ENCODE peak calls at places on chromosomes 16 and 17, in eight cellular contexts. One of them, this sample, is unnamed.

GRCh38 chr17:77186141-77186604 is 45.4 kb downstream of the SEC14L1 start:
- DNase-seq in stimulated activated CD8-positive, alpha-beta memory T cell treated with anti-CD3 and anti-CD28 coated beads, Interleukin-2, amount 100 ng/mL, for 1 hour: no peak
- DNase-seq in amniotic stem cell: no peak
- DNase-seq in nucleus accumbens: no peak
- DNase-seq in cardiac muscle cell: no peak
- DNase-seq in HTR-8/SVneo: no peak
- DNase-seq in AG09319: no peak
- DNase-seq in KBM-7: peak; percentile 37
- DNase-seq in this sample: no peak

GRCh38 chr17:68085751-68086445 is 50.4 kb downstream of the KPNA2 start:
- DNase-seq in cardiac muscle cell: no peak
- DNase-seq in amniotic stem cell: no peak
- DNase-seq in KBM-7: peak; percentile 73
- DNase-seq in nucleus accumbens: no peak
- DNase-seq in stimulated activated CD8-positive, alpha-beta memory T cell treated with anti-CD3 and anti-CD28 coated beads, Interleukin-2, amount 100 ng/mL, for 1 hour: no peak
- DNase-seq in HTR-8/SVneo: no peak
- DNase-seq in AG09319: no peak
- DNase-seq in this sample: no peak

GRCh38 chr16:68475071-68475470 is 26.8 kb upstream of the SMPD3 start:
- DNase-seq in amniotic stem cell: no peak
- DNase-seq in stimulated activated CD8-positive, alpha-beta memory T cell treated with anti-CD3 and anti-CD28 coated beads, Interleukin-2, amount 100 ng/mL, for 1 hour: no peak
- DNase-seq in nucleus accumbens: no peak
- DNase-seq in KBM-7: no peak
- DNase-seq in HTR-8/SVneo: no peak
- DNase-seq in AG09319: no peak
- DNase-seq in cardiac muscle cell: no peak
- DNase-seq in this sample: no peak

GRCh38 chr16:53456625-53457024 is 22.4 kb downstream of the RBL2 start:
- DNase-seq in amniotic stem cell: no peak
- DNase-seq in cardiac muscle cell: no peak
- DNase-seq in KBM-7: peak; percentile 41
- DNase-seq in AG09319: no peak
- DNase-seq in stimulated activated CD8-positive, alpha-beta memory T cell treated with anti-CD3 and anti-CD28 coated beads, Interleukin-2, amount 100 ng/mL, for 1 hour: no peak
- DNase-seq in HTR-8/SVneo: no peak
- DNase-seq in nucleus accumbens: no peak
- DNase-seq in this sample: no peak

GRCh38 chr17:36728030-36728991 is 126.9 kb downstream of the MRM1 start:
- DNase-seq in stimulated activated CD8-positive, alpha-beta memory T cell treated with anti-CD3 and anti-CD28 coated beads, Interleukin-2, amount 100 ng/mL, for 1 hour: no peak
- DNase-seq in AG09319: no peak
- DNase-seq in nucleus accumbens: no peak
- DNase-seq in HTR-8/SVneo: no peak
- DNase-seq in cardiac muscle cell: no peak
- DNase-seq in KBM-7: peak; percentile 80
- DNase-seq in amniotic stem cell: no peak
- DNase-seq in this sample: no peak

GRCh38 chr17:38619451-38619795 is 13.7 kb upstream of the SRCIN1 start:
- DNase-seq in AG09319: no peak
- DNase-seq in stimulated activated CD8-positive, alpha-beta memory T cell treated with anti-CD3 and anti-CD28 coated beads, Interleukin-2, amount 100 ng/mL, for 1 hour: no peak
- DNase-seq in KBM-7: no peak
- DNase-seq in nucleus accumbens: no peak
- DNase-seq in amniotic stem cell: no peak
- DNase-seq in cardiac muscle cell: no peak
- DNase-seq in HTR-8/SVneo: no peak
- DNase-seq in this sample: no peak

GRCh38 chr17:39027037-39027436 is 59.8 kb upstream of the FBXO47 start:
- DNase-seq in stimulated activated CD8-positive, alpha-beta memory T cell treated with anti-CD3 and anti-CD28 coated beads, Interleukin-2, amount 100 ng/mL, for 1 hour: no peak
- DNase-seq in KBM-7: no peak
- DNase-seq in amniotic stem cell: no peak
- DNase-seq in nucleus accumbens: no peak
- DNase-seq in cardiac muscle cell: peak; percentile 56
- DNase-seq in HTR-8/SVneo: peak; percentile 69
- DNase-seq in AG09319: no peak
- DNase-seq in this sample: peak; percentile 36

GRCh38 chr16:86087011-86087453 is 188.1 kb downstream of the IRF8 start:
- DNase-seq in amniotic stem cell: no peak
- DNase-seq in HTR-8/SVneo: no peak
- DNase-seq in cardiac muscle cell: no peak
- DNase-seq in stimulated activated CD8-positive, alpha-beta memory T cell treated with anti-CD3 and anti-CD28 coated beads, Interleukin-2, amount 100 ng/mL, for 1 hour: no peak
- DNase-seq in nucleus accumbens: no peak
- DNase-seq in KBM-7: no peak
- DNase-seq in AG09319: no peak
- DNase-seq in this sample: no peak

GRCh38 chr17:75832164-75832651 is 12.0 kb downstream of the UNC13D start:
- DNase-seq in AG09319: no peak
- DNase-seq in nucleus accumbens: no peak
- DNase-seq in stimulated activated CD8-positive, alpha-beta memory T cell treated with anti-CD3 and anti-CD28 coated beads, Interleukin-2, amount 100 ng/mL, for 1 hour: peak; percentile 46
- DNase-seq in HTR-8/SVneo: peak; percentile 64
- DNase-seq in KBM-7: no peak
- DNase-seq in amniotic stem cell: no peak
- DNase-seq in cardiac muscle cell: no peak
- DNase-seq in this sample: no peak

GRCh38 chr17:1294157-1294717 is 14.8 kb downstream of the TRARG1 start:
- DNase-seq in KBM-7: peak; percentile 58
- DNase-seq in cardiac muscle cell: no peak
- DNase-seq in nucleus accumbens: no peak
- DNase-seq in AG09319: no peak
- DNase-seq in amniotic stem cell: no peak
- DNase-seq in stimulated activated CD8-positive, alpha-beta memory T cell treated with anti-CD3 and anti-CD28 coated beads, Interleukin-2, amount 100 ng/mL, for 1 hour: peak; percentile 66
- DNase-seq in HTR-8/SVneo: no peak
- DNase-seq in this sample: no peak

GRCh38 chr17:10772425-10773380 is 31.2 kb downstream of the TMEM238L start:
- DNase-seq in stimulated activated CD8-positive, alpha-beta memory T cell treated with anti-CD3 and anti-CD28 coated beads, Interleukin-2, amount 100 ng/mL, for 1 hour: no peak
- DNase-seq in nucleus accumbens: no peak
- DNase-seq in KBM-7: peak; percentile 74
- DNase-seq in amniotic stem cell: no peak
- DNase-seq in HTR-8/SVneo: no peak
- DNase-seq in cardiac muscle cell: peak; percentile 52
- DNase-seq in AG09319: no peak
- DNase-seq in this sample: no peak

GRCh38 chr17:2706911-2707510 is 4.6 kb downstream of the CLUH start:
- DNase-seq in cardiac muscle cell: no peak
- DNase-seq in amniotic stem cell: no peak
- DNase-seq in HTR-8/SVneo: no peak
- DNase-seq in nucleus accumbens: no peak
- DNase-seq in stimulated activated CD8-positive, alpha-beta memory T cell treated with anti-CD3 and anti-CD28 coated beads, Interleukin-2, amount 100 ng/mL, for 1 hour: no peak
- DNase-seq in AG09319: no peak
- DNase-seq in KBM-7: no peak
- DNase-seq in this sample: no peak

GRCh38 chr16:52494621-52495020 is 52.3 kb downstream of the TOX3 start:
- DNase-seq in stimulated activated CD8-positive, alpha-beta memory T cell treated with anti-CD3 and anti-CD28 coated beads, Interleukin-2, amount 100 ng/mL, for 1 hour: no peak
- DNase-seq in cardiac muscle cell: no peak
- DNase-seq in nucleus accumbens: no peak
- DNase-seq in amniotic stem cell: no peak
- DNase-seq in HTR-8/SVneo: no peak
- DNase-seq in AG09319: no peak
- DNase-seq in KBM-7: no peak
- DNase-seq in this sample: no peak

GRCh38 chr17:2172447-2172938 is 117.6 kb downstream of the HIC1 start:
- DNase-seq in cardiac muscle cell: no peak
- DNase-seq in amniotic stem cell: peak; percentile 74
- DNase-seq in AG09319: no peak
- DNase-seq in HTR-8/SVneo: peak; percentile 67
- DNase-seq in nucleus accumbens: no peak
- DNase-seq in stimulated activated CD8-positive, alpha-beta memory T cell treated with anti-CD3 and anti-CD28 coated beads, Interleukin-2, amount 100 ng/mL, for 1 hour: no peak
- DNase-seq in KBM-7: no peak
- DNase-seq in this sample: no peak

GRCh38 chr16:20826039-20826566 is 19.8 kb downstream of the REXO5 start:
- DNase-seq in HTR-8/SVneo: no peak
- DNase-seq in amniotic stem cell: no peak
- DNase-seq in cardiac muscle cell: no peak
- DNase-seq in KBM-7: no peak
- DNase-seq in nucleus accumbens: no peak
- DNase-seq in stimulated activated CD8-positive, alpha-beta memory T cell treated with anti-CD3 and anti-CD28 coated beads, Interleukin-2, amount 100 ng/mL, for 1 hour: no peak
- DNase-seq in AG09319: no peak
- DNase-seq in this sample: no peak

GRCh38 chr16:18958621-18959578 is 24.8 kb upstream of the TMC7 start:
- DNase-seq in AG09319: no peak
- DNase-seq in KBM-7: no peak
- DNase-seq in cardiac muscle cell: peak; percentile 61
- DNase-seq in amniotic stem cell: no peak
- DNase-seq in HTR-8/SVneo: no peak
- DNase-seq in nucleus accumbens: no peak
- DNase-seq in stimulated activated CD8-positive, alpha-beta memory T cell treated with anti-CD3 and anti-CD28 coated beads, Interleukin-2, amount 100 ng/mL, for 1 hour: no peak
- DNase-seq in this sample: no peak

GRCh38 chr17:19558946-19559345 is 25.3 kb downstream of the SLC47A1 start:
- DNase-seq in HTR-8/SVneo: no peak
- DNase-seq in stimulated activated CD8-positive, alpha-beta memory T cell treated with anti-CD3 and anti-CD28 coated beads, Interleukin-2, amount 100 ng/mL, for 1 hour: no peak
- DNase-seq in cardiac muscle cell: no peak
- DNase-seq in KBM-7: no peak
- DNase-seq in amniotic stem cell: no peak
- DNase-seq in AG09319: no peak
- DNase-seq in nucleus accumbens: no peak
- DNase-seq in this sample: no peak

GRCh38 chr16:20774703-20775362 is 11.0 kb downstream of the ACSM3 start:
- DNase-seq in cardiac muscle cell: peak; percentile 79
- DNase-seq in AG09319: peak; percentile 19
- DNase-seq in amniotic stem cell: peak; percentile 57
- DNase-seq in KBM-7: peak; percentile 84
- DNase-seq in stimulated activated CD8-positive, alpha-beta memory T cell treated with anti-CD3 and anti-CD28 coated beads, Interleukin-2, amount 100 ng/mL, for 1 hour: peak; percentile 4
- DNase-seq in HTR-8/SVneo: peak; percentile 45
- DNase-seq in nucleus accumbens: no peak
- DNase-seq in this sample: peak; percentile 29

GRCh38 chr17:3035256-3035967 is 28.0 kb downstream of the OR1D5 start:
- DNase-seq in cardiac muscle cell: no peak
- DNase-seq in AG09319: no peak
- DNase-seq in amniotic stem cell: no peak
- DNase-seq in HTR-8/SVneo: no peak
- DNase-seq in stimulated activated CD8-positive, alpha-beta memory T cell treated with anti-CD3 and anti-CD28 coated beads, Interleukin-2, amount 100 ng/mL, for 1 hour: no peak
- DNase-seq in nucleus accumbens: no peak
- DNase-seq in KBM-7: no peak
- DNase-seq in this sample: no peak

GRCh38 chr17:35449371-35449931 is 885 bp upstream of the SLFN13 start:
- DNase-seq in HTR-8/SVneo: no peak
- DNase-seq in stimulated activated CD8-positive, alpha-beta memory T cell treated with anti-CD3 and anti-CD28 coated beads, Interleukin-2, amount 100 ng/mL, for 1 hour: no peak
- DNase-seq in KBM-7: no peak
- DNase-seq in cardiac muscle cell: peak; percentile 40
- DNase-seq in amniotic stem cell: no peak
- DNase-seq in nucleus accumbens: no peak
- DNase-seq in AG09319: no peak
- DNase-seq in this sample: peak; percentile 22

GRCh38 chr16:48123104-48123788 is 32.5 kb downstream of the ABCC12 start:
- DNase-seq in amniotic stem cell: peak; percentile 94
- DNase-seq in stimulated activated CD8-positive, alpha-beta memory T cell treated with anti-CD3 and anti-CD28 coated beads, Interleukin-2, amount 100 ng/mL, for 1 hour: no peak
- DNase-seq in AG09319: peak; percentile 85
- DNase-seq in nucleus accumbens: no peak
- DNase-seq in cardiac muscle cell: no peak
- DNase-seq in HTR-8/SVneo: peak; percentile 87
- DNase-seq in KBM-7: no peak
- DNase-seq in this sample: no peak

GRCh38 chr16:17018715-17019014 is 452.1 kb downstream of the XYLT1 start:
- DNase-seq in nucleus accumbens: no peak
- DNase-seq in KBM-7: no peak
- DNase-seq in amniotic stem cell: no peak
- DNase-seq in stimulated activated CD8-positive, alpha-beta memory T cell treated with anti-CD3 and anti-CD28 coated beads, Interleukin-2, amount 100 ng/mL, for 1 hour: no peak
- DNase-seq in cardiac muscle cell: no peak
- DNase-seq in AG09319: no peak
- DNase-seq in HTR-8/SVneo: no peak
- DNase-seq in this sample: no peak

GRCh38 chr17:65674246-65675045 is 113.0 kb upstream of the AXIN2 start:
- DNase-seq in nucleus accumbens: no peak
- DNase-seq in stimulated activated CD8-positive, alpha-beta memory T cell treated with anti-CD3 and anti-CD28 coated beads, Interleukin-2, amount 100 ng/mL, for 1 hour: no peak
- DNase-seq in amniotic stem cell: no peak
- DNase-seq in AG09319: no peak
- DNase-seq in KBM-7: no peak
- DNase-seq in HTR-8/SVneo: no peak
- DNase-seq in cardiac muscle cell: no peak
- DNase-seq in this sample: no peak

GRCh38 chr17:80361495-80362220 is 53.3 kb upstream of the ENDOV start:
- DNase-seq in amniotic stem cell: no peak
- DNase-seq in AG09319: no peak
- DNase-seq in nucleus accumbens: no peak
- DNase-seq in cardiac muscle cell: peak; percentile 35
- DNase-seq in stimulated activated CD8-positive, alpha-beta memory T cell treated with anti-CD3 and anti-CD28 coated beads, Interleukin-2, amount 100 ng/mL, for 1 hour: no peak
- DNase-seq in KBM-7: peak; percentile 32
- DNase-seq in HTR-8/SVneo: no peak
- DNase-seq in this sample: no peak

GRCh38 chr16:10728035-10728462 is 15.6 kb upstream of the NUBP1 start:
- DNase-seq in AG09319: no peak
- DNase-seq in cardiac muscle cell: no peak
- DNase-seq in HTR-8/SVneo: no peak
- DNase-seq in amniotic stem cell: no peak
- DNase-seq in KBM-7: no peak
- DNase-seq in stimulated activated CD8-positive, alpha-beta memory T cell treated with anti-CD3 and anti-CD28 coated beads, Interleukin-2, amount 100 ng/mL, for 1 hour: no peak
- DNase-seq in nucleus accumbens: no peak
- DNase-seq in this sample: no peak

GRCh38 chr17:63116228-63116627 is 150.2 kb downstream of the TANC2 start:
- DNase-seq in HTR-8/SVneo: no peak
- DNase-seq in stimulated activated CD8-positive, alpha-beta memory T cell treated with anti-CD3 and anti-CD28 coated beads, Interleukin-2, amount 100 ng/mL, for 1 hour: no peak
- DNase-seq in AG09319: no peak
- DNase-seq in amniotic stem cell: no peak
- DNase-seq in KBM-7: no peak
- DNase-seq in cardiac muscle cell: peak; percentile 14
- DNase-seq in nucleus accumbens: no peak
- DNase-seq in this sample: no peak

GRCh38 chr16:66154801-66155200 is 211.7 kb upstream of the CDH5 start:
- DNase-seq in amniotic stem cell: peak; percentile 8
- DNase-seq in KBM-7: no peak
- DNase-seq in HTR-8/SVneo: no peak
- DNase-seq in nucleus accumbens: no peak
- DNase-seq in stimulated activated CD8-positive, alpha-beta memory T cell treated with anti-CD3 and anti-CD28 coated beads, Interleukin-2, amount 100 ng/mL, for 1 hour: no peak
- DNase-seq in AG09319: no peak
- DNase-seq in cardiac muscle cell: no peak
- DNase-seq in this sample: no peak

GRCh38 chr17:57685499-57686132 is 59.5 kb downstream of the CCDC182 start:
- DNase-seq in KBM-7: no peak
- DNase-seq in cardiac muscle cell: no peak
- DNase-seq in nucleus accumbens: no peak
- DNase-seq in stimulated activated CD8-positive, alpha-beta memory T cell treated with anti-CD3 and anti-CD28 coated beads, Interleukin-2, amount 100 ng/mL, for 1 hour: no peak
- DNase-seq in HTR-8/SVneo: no peak
- DNase-seq in AG09319: no peak
- DNase-seq in amniotic stem cell: no peak
- DNase-seq in this sample: no peak

GRCh38 chr16:81498351-81498750 is 53.7 kb downstream of the CMIP start:
- DNase-seq in stimulated activated CD8-positive, alpha-beta memory T cell treated with anti-CD3 and anti-CD28 coated beads, Interleukin-2, amount 100 ng/mL, for 1 hour: no peak
- DNase-seq in amniotic stem cell: no peak
- DNase-seq in nucleus accumbens: no peak
- DNase-seq in KBM-7: no peak
- DNase-seq in AG09319: no peak
- DNase-seq in cardiac muscle cell: no peak
- DNase-seq in HTR-8/SVneo: no peak
- DNase-seq in this sample: no peak

GRCh38 chr16:68367034-68367433 is 56.2 kb downstream of the PRMT7 start:
- DNase-seq in KBM-7: peak; percentile 75
- DNase-seq in cardiac muscle cell: peak; percentile 72
- DNase-seq in HTR-8/SVneo: peak; percentile 64
- DNase-seq in amniotic stem cell: no peak
- DNase-seq in stimulated activated CD8-positive, alpha-beta memory T cell treated with anti-CD3 and anti-CD28 coated beads, Interleukin-2, amount 100 ng/mL, for 1 hour: no peak
- DNase-seq in nucleus accumbens: no peak
- DNase-seq in AG09319: peak; percentile 3
- DNase-seq in this sample: peak; percentile 50

GRCh38 chr17:35684046-35684802 is 47.2 kb upstream of the RASL10B start:
- DNase-seq in amniotic stem cell: no peak
- DNase-seq in cardiac muscle cell: no peak
- DNase-seq in KBM-7: no peak
- DNase-seq in stimulated activated CD8-positive, alpha-beta memory T cell treated with anti-CD3 and anti-CD28 coated beads, Interleukin-2, amount 100 ng/mL, for 1 hour: no peak
- DNase-seq in HTR-8/SVneo: no peak
- DNase-seq in AG09319: no peak
- DNase-seq in nucleus accumbens: no peak
- DNase-seq in this sample: no peak

GRCh38 chr17:74785096-74785980 is 9.2 kb upstream of the NAT9 start:
- DNase-seq in HTR-8/SVneo: no peak
- DNase-seq in stimulated activated CD8-positive, alpha-beta memory T cell treated with anti-CD3 and anti-CD28 coated beads, Interleukin-2, amount 100 ng/mL, for 1 hour: no peak
- DNase-seq in cardiac muscle cell: no peak
- DNase-seq in AG09319: no peak
- DNase-seq in KBM-7: no peak
- DNase-seq in amniotic stem cell: no peak
- DNase-seq in nucleus accumbens: no peak
- DNase-seq in this sample: no peak

GRCh38 chr17:83180264-83180995 is 101.0 kb downstream of the METRNL start:
- DNase-seq in cardiac muscle cell: no peak
- DNase-seq in HTR-8/SVneo: no peak
- DNase-seq in stimulated activated CD8-positive, alpha-beta memory T cell treated with anti-CD3 and anti-CD28 coated beads, Interleukin-2, amount 100 ng/mL, for 1 hour: no peak
- DNase-seq in nucleus accumbens: no peak
- DNase-seq in KBM-7: no peak
- DNase-seq in amniotic stem cell: no peak
- DNase-seq in AG09319: no peak
- DNase-seq in this sample: no peak

GRCh38 chr16:66116163-66116792 is 250.2 kb upstream of the CDH5 start:
- DNase-seq in HTR-8/SVneo: no peak
- DNase-seq in amniotic stem cell: no peak
- DNase-seq in AG09319: no peak
- DNase-seq in cardiac muscle cell: no peak
- DNase-seq in stimulated activated CD8-positive, alpha-beta memory T cell treated with anti-CD3 and anti-CD28 coated beads, Interleukin-2, amount 100 ng/mL, for 1 hour: no peak
- DNase-seq in KBM-7: no peak
- DNase-seq in nucleus accumbens: no peak
- DNase-seq in this sample: no peak